ENCODE peak calls at places on chromosomes 6 and 20, in five cellular contexts. H is amygdala; P is anterior cingulate cortex; K is activated CD4-positive, alpha-beta T cell treated with anti-CD3 and anti-CD28 coated beads, Interleukin-2, amount 10 ng/mL, durations not matched to agents 7 days and 5 days; F is lower lobe of right lung. E is an unnamed sample.

GRCh38 chr20:8518878-8519277 is 386.8 kb downstream of the PLCB1 start:
- DNase-seq in F (no peak), P (no peak), K (no peak), H (no peak), E (no peak)

GRCh38 chr6:47235964-47236760 is 73.5 kb downstream of the TNFRSF21 start:
- DNase-seq in K (no peak), F (no peak), H (no peak), P (no peak), E (no peak)

GRCh38 chr20:15056231-15056630 is 718.8 kb upstream of the FLRT3 start:
- DNase-seq in H (no peak), F (no peak), P (no peak), K (no peak), E (no peak)

GRCh38 chr6:13992417-13993055 is 67.8 kb downstream of the RNF182 start:
- DNase-seq in F (no peak), K (no peak), H (no peak), P (no peak), E (no peak)

GRCh38 chr6:63348836-63349235 is 29.1 kb upstream of the LGSN start:
- DNase-seq in P (no peak), K (no peak), H (no peak), F (no peak), E (no peak)

GRCh38 chr6:40932366-40932765 is 106.7 kb downstream of the UNC5CL start:
- DNase-seq in K (no peak), P (no peak), F (no peak), H (no peak), E (no peak)

GRCh38 chr20:22866757-22867425 is 168.2 kb upstream of the SSTR4 start:
- DNase-seq in P (no peak), K (no peak), F (no peak), H (no peak), E (no peak)

GRCh38 chr6:38502423-38502822 is 137.3 kb downstream of the BTBD9 start:
- DNase-seq in F (no peak), K (no peak), H (no peak), P (no peak), E (no peak)

GRCh38 chr6:11493979-11494378 is 43.6 kb upstream of the TMEM170B start:
- DNase-seq in P (no peak), H (no peak), F (no peak), K (no peak), E (no peak)

GRCh38 chr20:32539817-32540675 is 45.1 kb downstream of the NOL4L start:
- DNase-seq in K (peak), P (no peak), F (peak), H (no peak), E (no peak)

GRCh38 chr6:123745877-123746276 is 57.8 kb upstream of the NKAIN2 start:
- DNase-seq in F (no peak), K (no peak), H (no peak), P (peak), E (no peak)

GRCh38 chr6:167906899-167907298 is 80.2 kb downstream of the AFDN start:
- DNase-seq in H (peak), F (peak), K (no peak), P (peak), E (no peak)

GRCh38 chr20:38127011-38127621 is 38.0 kb downstream of the TGM2 start:
- DNase-seq in P (no peak), H (no peak), F (peak), K (no peak), E (no peak)

GRCh38 chr20:53547664-53548239 is 45.9 kb downstream of the ZNF217 start:
- DNase-seq in F (no peak), H (peak), P (peak), K (peak), E (no peak)

GRCh38 chr20:13546497-13547131 is 92.1 kb downstream of the TASP1 start:
- DNase-seq in F (peak), P (peak), H (no peak), K (peak), E (peak)

GRCh38 chr20:4925842-4926530 is 75.3 kb downstream of the SLC23A2 start:
- DNase-seq in K (no peak), P (no peak), H (no peak), F (peak), E (peak)

GRCh38 chr20:39588148-39588757 is 626.1 kb downstream of the DHX35 start:
- DNase-seq in H (no peak), P (no peak), K (no peak), F (no peak), E (no peak)

GRCh38 chr6:119197271-119197670 is 118.8 kb upstream of the FAM184A start:
- DNase-seq in H (no peak), K (no peak), F (no peak), P (no peak), E (no peak)

GRCh38 chr6:15417811-15418210 is 171.9 kb downstream of the JARID2 start:
- DNase-seq in F (no peak), P (no peak), H (no peak), K (no peak), E (no peak)

GRCh38 chr6:34360556-34360955 is 31.9 kb downstream of the NUDT3 start:
- DNase-seq in K (no peak), H (no peak), F (no peak), P (no peak), E (no peak)

GRCh38 chr6:88698661-88699060 is 264.8 kb downstream of the RNGTT start:
- DNase-seq in H (no peak), F (no peak), P (no peak), K (no peak), E (no peak)

GRCh38 chr20:62268228-62268900 is 30.0 kb downstream of the OSBPL2 start:
- DNase-seq in H (no peak), K (no peak), P (no peak), F (no peak), E (no peak)

GRCh38 chr6:152089992-152090391 is 282.5 kb downstream of the ESR1 start:
- DNase-seq in H (no peak), K (no peak), F (no peak), P (no peak), E (peak)

GRCh38 chr6:12170351-12171079 is 119.6 kb upstream of the EDN1 start:
- DNase-seq in H (no peak), P (no peak), F (no peak), K (no peak), E (no peak)

GRCh38 chr6:15523679-15524630 is 138.9 kb downstream of the DTNBP1 start:
- DNase-seq in H (no peak), P (no peak), K (no peak), F (no peak), E (no peak)

GRCh38 chr20:58995461-58996225 is 11.4 kb downstream of the CTSZ start:
- DNase-seq in P (no peak), K (no peak), F (no peak), H (no peak), E (no peak)

GRCh38 chr6:109894181-109894580 is 83.9 kb upstream of the GPR6 start:
- DNase-seq in F (no peak), H (no peak), K (no peak), P (no peak), E (no peak)

GRCh38 chr6:108897371-108897770 is 49.1 kb downstream of the ARMC2 start:
- DNase-seq in H (no peak), K (no peak), F (no peak), P (no peak), E (no peak)

GRCh38 chr6:45728674-45729073 is 287.0 kb downstream of the CLIC5 start:
- DNase-seq in F (no peak), P (no peak), K (no peak), H (no peak), E (no peak)

GRCh38 chr20:23441850-23442313 is 2.4 kb downstream of the CSTL1 start:
- DNase-seq in H (peak), K (peak), P (peak), F (no peak), E (peak)

E was measured in aorta.